ENCODE peak calls at places on chromosomes 7 and 10, in ten cellular contexts. X is left ventricle myocardium inferior; E is colonic mucosa; L is kidney; J is neural progenitor cell; K is cardiac muscle cell; Z is SK-N-SH; N is fibroblast of lung; Q is CD8-positive, alpha-beta memory T cell; R is pancreas. T is an unnamed sample. For H3K36me3 and H3K9me3, the result is how much of the 10 kb centered on the place peaks cover.

GRCh38 chr7:5854738-5855137 is 25.9 kb upstream of the OCM start:
- DNase-seq in X (no peak), E (no peak), L (peak), J (no peak), K (no peak), Z (no peak), N (no peak), Q (no peak), R (no peak), T (no peak)

GRCh38 chr7:157004050-157004838 is 6.2 kb downstream of the MNX1 start:
- DNase-seq in X (no peak), E (no peak), L (no peak), J (peak), K (peak), Z (peak), N (peak), Q (no peak), R (peak), T (no peak)

GRCh38 chr10:90579602-90580242 is 278.1 kb downstream of the HTR7 start:
- DNase-seq in X (no peak), E (no peak), L (no peak), J (peak), K (peak), Z (no peak), N (peak), Q (no peak), R (no peak), T (peak)

GRCh38 chr7:101557421-101557820 is 71.7 kb downstream of the MYL10 start:
- DNase-seq in X (no peak), E (no peak), L (no peak), J (no peak), K (no peak), Z (no peak), N (no peak), Q (no peak), R (no peak), T (no peak)

GRCh38 chr10:74825371-74826141 is 844 bp upstream of the KAT6B start:
- DNase-seq in X (peak), E (peak), L (no peak), J (peak), K (no peak), Z (peak), N (no peak), Q (peak), R (no peak), T (peak)

GRCh38 chr10:109956454-109957091 is 33.3 kb upstream of the XPNPEP1 start:
- DNase-seq in X (no peak), E (no peak), L (no peak), J (peak), K (peak), Z (peak), N (peak), Q (no peak), R (peak), T (peak)

GRCh38 chr7:100889761-100890639 is 485 bp upstream of the UFSP1 start:
- DNase-seq in X (peak), E (peak), L (peak), J (peak), K (peak), Z (peak), N (peak), Q (peak), R (peak), T (peak)

GRCh38 chr7:101882595-101883564 is 65.5 kb downstream of the CUX1 start:
- DNase-seq in X (peak), E (peak), L (peak), J (peak), K (peak), Z (peak), N (peak), Q (no peak), R (peak), T (peak)

GRCh38 chr7:125636320-125636962 is 706.8 kb upstream of the POT1 start:
- DNase-seq in X (no peak), E (no peak), L (no peak), J (no peak), K (no peak), Z (no peak), N (no peak), Q (no peak), R (no peak), T (no peak)

GRCh38 chr10:27819781-27820531 is 74.3 kb upstream of the MKX start:
- DNase-seq in X (peak), E (no peak), L (no peak), J (no peak), K (peak), Z (no peak), N (peak), Q (no peak), R (peak), T (peak)

GRCh38 chr7:6092953-6093354 is 61.8 kb downstream of the ANKRD61 start:
- DNase-seq in X (no peak), E (no peak), L (peak), J (no peak), K (no peak), Z (no peak), N (no peak), Q (no peak), R (no peak), T (no peak)

GRCh38 chr10:34666008-34666700 is 148.9 kb downstream of the PARD3 start:
- DNase-seq in X (no peak), E (peak), L (no peak), J (peak), K (peak), Z (peak), N (peak), Q (no peak), R (peak), T (peak)

GRCh38 chr10:28975891-28976471 is 298.7 kb downstream of the BAMBI start:
- DNase-seq in X (no peak), E (no peak), L (no peak), J (peak), K (peak), Z (no peak), N (no peak), Q (no peak), R (no peak), T (peak)

GRCh38 chr10:89115876-89116627 is 91.1 kb downstream of the CH25H start:
- DNase-seq in X (no peak), E (no peak), L (no peak), J (no peak), K (peak), Z (no peak), N (peak), Q (no peak), R (no peak), T (peak)

GRCh38 chr10:52864459-52865106 is 92.0 kb upstream of the MBL2 start:
- DNase-seq in X (peak), E (no peak), L (peak), J (peak), K (peak), Z (no peak), N (peak), Q (no peak), R (peak), T (peak)

GRCh38 chr10:19204239-19204917 is 155.8 kb downstream of the MALRD1 start:
- DNase-seq in X (no peak), E (no peak), L (no peak), J (no peak), K (no peak), Z (no peak), N (no peak), Q (no peak), R (no peak), T (no peak)

GRCh38 chr10:36779238-36779846 is 346.1 kb upstream of the ANKRD30A start:
- DNase-seq in X (no peak), E (no peak), L (no peak), J (peak), K (peak), Z (peak), N (peak), Q (no peak), R (peak), T (peak)

GRCh38 chr7:95772771-95773581 is 622 bp downstream of the DYNC1I1 start:
- DNase-seq in X (peak), E (no peak), L (peak), J (peak), K (peak), Z (no peak), N (peak), Q (no peak), R (peak), T (no peak)

GRCh38 chr10:6019796-6020195 is 42.4 kb downstream of the IL2RA start:
- DNase-seq in X (no peak), E (no peak), L (no peak), J (no peak), K (no peak), Z (no peak), N (no peak), Q (no peak), R (no peak), T (no peak)

GRCh38 chr10:102230861-102231356 is 4.8 kb downstream of the ELOVL3 start:
- DNase-seq in X (peak), E (peak), L (peak), J (peak), K (peak), Z (peak), N (no peak), Q (peak), R (peak), T (peak)

GRCh38 chr7:142383826-142384507 is 126.1 kb upstream of the PRSS58 start:
- DNase-seq in X (no peak), E (no peak), L (no peak), J (no peak), K (no peak), Z (no peak), N (no peak), Q (no peak), R (no peak), T (no peak)

GRCh38 chr10:78700413-78700812 is 368.4 kb upstream of the ZMIZ1 start:
- DNase-seq in X (peak), E (peak), L (no peak), J (no peak), K (peak), Z (no peak), N (no peak), Q (no peak), R (peak), T (peak)

GRCh38 chr7:155741061-155741460 is 71.2 kb downstream of the SHH start:
- DNase-seq in X (no peak), E (no peak), L (no peak), J (no peak), K (no peak), Z (no peak), N (no peak), Q (no peak), R (no peak), T (no peak)

GRCh38 chr7:107850221-107850620 is 40.8 kb upstream of the DLD start:
- DNase-seq in X (no peak), E (no peak), L (no peak), J (no peak), K (no peak), Z (no peak), N (no peak), Q (no peak), R (no peak), T (no peak)

GRCh38 chr10:35942052-35942451 is 300.0 kb upstream of the FZD8 start:
- DNase-seq in X (no peak), E (no peak), L (no peak), J (no peak), K (no peak), Z (no peak), N (no peak), Q (no peak), R (no peak), T (no peak)

GRCh38 chr7:96388166-96388565 is 66.3 kb upstream of the SLC25A13 start:
- DNase-seq in X (no peak), E (no peak), L (no peak), J (no peak), K (peak), Z (no peak), N (peak), Q (no peak), R (no peak), T (no peak)

GRCh38 chr7:102450242-102450641 is 14.4 kb downstream of the ALKBH4 start:
- DNase-seq in X (no peak), E (no peak), L (no peak), J (no peak), K (no peak), Z (no peak), N (no peak), Q (peak), R (no peak), T (no peak)

GRCh38 chr10:688621-689426 is 644 bp downstream of the DIP2C start:
- DNase-seq in X (peak), E (peak), L (peak), J (peak), K (peak), Z (peak), N (peak), Q (no peak), R (peak), T (peak)

GRCh38 chr10:79333513-79333912 is 13.8 kb upstream of the PPIF start:
- DNase-seq in X (no peak), E (no peak), L (no peak), J (no peak), K (peak), Z (no peak), N (no peak), Q (no peak), R (no peak), T (no peak)

GRCh38 chr7:81333004-81333403 is 414.2 kb upstream of the SEMA3C start:
- DNase-seq in X (no peak), E (no peak), L (no peak), J (no peak), K (peak), Z (no peak), N (peak), Q (no peak), R (no peak), T (peak)

GRCh38 chr7:95420996-95421846 is 13.6 kb downstream of the PON2 start:
- DNase-seq in X (no peak), E (no peak), L (no peak), J (no peak), K (peak), Z (no peak), N (peak), Q (no peak), R (no peak), T (no peak)

GRCh38 chr7:96987719-96988118 is 17.6 kb upstream of the DLX6 start:
- DNase-seq in X (no peak), E (no peak), L (no peak), J (no peak), K (no peak), Z (no peak), N (no peak), Q (no peak), R (no peak), T (no peak)

GRCh38 chr7:148434181-148434769 is 156.3 kb upstream of the C7orf33 start:
- DNase-seq in X (no peak), E (no peak), L (no peak), J (no peak), K (no peak), Z (peak), N (no peak), Q (no peak), R (no peak), T (no peak)

GRCh38 chr10:60890811-60891210 is 53.2 kb downstream of the RHOBTB1 start:
- DNase-seq in X (no peak), E (no peak), L (no peak), J (no peak), K (no peak), Z (no peak), N (no peak), Q (no peak), R (no peak), T (no peak)

GRCh38 chr10:60827791-60828488 is 49.7 kb downstream of the CDK1 start:
- DNase-seq in X (no peak), E (no peak), L (no peak), J (no peak), K (peak), Z (no peak), N (no peak), Q (no peak), R (no peak), T (peak)

GRCh38 chr7:129559564-129559963 is 52.0 kb upstream of the NRF1 start:
- DNase-seq in X (no peak), E (no peak), L (no peak), J (no peak), K (no peak), Z (no peak), N (no peak), Q (no peak), R (no peak), T (no peak)

GRCh38 chr7:129557686-129558481 is 53.6 kb upstream of the NRF1 start:
- DNase-seq in X (no peak), E (no peak), L (no peak), J (no peak), K (no peak), Z (no peak), N (no peak), Q (no peak), R (no peak), T (no peak)

GRCh38 chr7:129556607-129557120 is 54.3 kb downstream of the SMKR1 start:
- DNase-seq in X (no peak), E (no peak), L (no peak), J (no peak), K (no peak), Z (no peak), N (no peak), Q (no peak), R (no peak), T (no peak)

GRCh38 chr7:129550673-129551360 is 48.5 kb downstream of the SMKR1 start:
- DNase-seq in X (no peak), E (no peak), L (peak), J (no peak), K (no peak), Z (peak), N (no peak), Q (no peak), R (no peak), T (peak)

GRCh38 chr7:129553861-129554530 is 51.7 kb downstream of the SMKR1 start:
- DNase-seq in X (no peak), E (no peak), L (no peak), J (no peak), K (no peak), Z (no peak), N (peak), Q (peak), R (no peak), T (peak)
- H3K4me3 ChIP-seq in X (no peak), E (no peak), L (no peak), J (no peak), K (no peak), Z (peak), N (no peak), Q (no peak), R (no peak), T (no peak)

GRCh38 chr10:97738616-97739015 is 1.7 kb downstream of the ZFYVE27 start:
- DNase-seq in X (no peak), E (no peak), L (no peak), J (no peak), K (no peak), Z (no peak), N (no peak), Q (no peak), R (no peak), T (no peak)

GRCh38 chr10:97747573-97747972 is 10.6 kb downstream of the ZFYVE27 start:
- DNase-seq in X (no peak), E (no peak), L (no peak), J (no peak), K (no peak), Z (no peak), N (no peak), Q (no peak), R (no peak), T (no peak)

GRCh38 chr10:97744405-97745035 is 7.6 kb downstream of the ZFYVE27 start:
- DNase-seq in X (no peak), E (no peak), L (no peak), J (no peak), K (no peak), Z (peak), N (no peak), Q (no peak), R (no peak), T (no peak)

GRCh38 chr10:97740613-97741012 is 3.7 kb downstream of the ZFYVE27 start:
- DNase-seq in X (no peak), E (no peak), L (no peak), J (no peak), K (no peak), Z (no peak), N (no peak), Q (no peak), R (no peak), T (no peak)

GRCh38 chr10:97743169-97743945 is 6.4 kb downstream of the ZFYVE27 start:
- DNase-seq in X (no peak), E (no peak), L (no peak), J (no peak), K (no peak), Z (no peak), N (no peak), Q (no peak), R (no peak), T (no peak)
- H3K36me3 ChIP-seq in X (half or more), E (under half), L (under half), J (under half), K (under half), Z (half or more), N (under half), Q (under half), R (under half), T (half or more)

GRCh38 chr10:133527779-133528271 is 662 bp downstream of the CYP2E1 start:
- DNase-seq in X (no peak), E (no peak), L (peak), J (no peak), K (no peak), Z (no peak), N (no peak), Q (no peak), R (peak), T (no peak)

GRCh38 chr10:133529576-133529946 is 2.4 kb downstream of the CYP2E1 start:
- DNase-seq in X (no peak), E (no peak), L (no peak), J (no peak), K (no peak), Z (no peak), N (no peak), Q (no peak), R (no peak), T (no peak)

GRCh38 chr10:133528845-133529575 is 1.8 kb downstream of the CYP2E1 start:
- DNase-seq in X (no peak), E (no peak), L (peak), J (no peak), K (peak), Z (peak), N (no peak), Q (peak), R (peak), T (no peak)

GRCh38 chr10:133526957-133527588 is at the start of gene CYP2E1:
- DNase-seq in X (no peak), E (no peak), L (no peak), J (no peak), K (no peak), Z (no peak), N (no peak), Q (no peak), R (no peak), T (no peak)

GRCh38 chr10:133528296-133528844 is 1.2 kb downstream of the CYP2E1 start:
- DNase-seq in X (no peak), E (no peak), L (peak), J (no peak), K (peak), Z (no peak), N (no peak), Q (no peak), R (no peak), T (no peak)
- H3K9me3 ChIP-seq in X (under half), E (under half), L (under half), J (under half), K (under half), Z (under half), N (under half), Q (under half), R (under half), T (under half)

DNA sequence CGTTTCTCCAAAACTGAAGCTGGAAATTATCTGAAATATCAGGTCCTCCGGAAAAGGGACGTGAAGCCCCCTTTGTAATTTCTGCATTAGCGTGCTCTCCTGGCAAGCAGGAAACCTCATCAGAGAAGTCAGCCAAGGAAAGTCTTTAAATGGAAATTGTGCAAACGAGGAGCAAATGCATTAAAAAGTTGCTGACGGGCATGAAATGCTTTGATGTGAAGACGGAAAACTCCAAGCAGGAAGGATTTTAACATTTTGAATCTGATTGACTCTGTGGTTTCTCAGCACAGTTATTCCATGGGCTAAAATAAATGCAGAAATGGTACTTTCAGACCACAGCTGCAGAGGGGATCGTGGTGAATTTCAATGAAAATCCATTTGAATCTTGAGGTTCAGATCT is 167.7 kb downstream of the AHR start:
- DNase-seq in X (no peak), E (no peak), L (no peak), J (no peak), K (peak), Z (no peak), N (peak), Q (no peak), R (no peak), T (no peak)
- H3K4me3 ChIP-seq in X (no peak), E (no peak), L (no peak), J (no peak), K (no peak), Z (no peak), N (no peak), Q (no peak), R (no peak), T (no peak)

GRCh38 chr7:26193432-26194206 is 6.9 kb downstream of the HNRNPA2B1 start:
- DNase-seq in X (no peak), E (no peak), L (no peak), J (no peak), K (no peak), Z (no peak), N (no peak), Q (no peak), R (no peak), T (no peak)
- H3K36me3 ChIP-seq in X (half or more), E (half or more), L (half or more), J (half or more), K (half or more), Z (half or more), N (under half), Q (half or more), R (half or more), T (half or more)

GRCh38 chr7:57412168-57412567 is 37.8 kb upstream of the ZNF716 start:
- DNase-seq in X (no peak), E (no peak), L (peak), J (no peak), K (no peak), Z (no peak), N (no peak), Q (no peak), R (no peak), T (no peak)

GRCh38 chr7:57414415-57414814 is 35.6 kb upstream of the ZNF716 start:
- DNase-seq in X (no peak), E (no peak), L (peak), J (no peak), K (no peak), Z (no peak), N (no peak), Q (no peak), R (no peak), T (no peak)

GRCh38 chr7:57414852-57415251 is 35.1 kb upstream of the ZNF716 start:
- DNase-seq in X (no peak), E (no peak), L (peak), J (no peak), K (no peak), Z (no peak), N (no peak), Q (no peak), R (no peak), T (no peak)

GRCh38 chr7:57413529-57414398 is 36.2 kb upstream of the ZNF716 start:
- DNase-seq in X (no peak), E (no peak), L (peak), J (no peak), K (no peak), Z (no peak), N (no peak), Q (no peak), R (no peak), T (no peak)

GRCh38 chr7:57412618-57413017 is 37.4 kb upstream of the ZNF716 start:
- DNase-seq in X (no peak), E (no peak), L (peak), J (no peak), K (no peak), Z (no peak), N (no peak), Q (no peak), R (no peak), T (no peak)
- H3K9me3 ChIP-seq in X (under half), E (under half), L (under half), J (under half), K (under half), Z (under half), N (under half), Q (under half), R (under half), T (under half)

T was measured in MG63.